ENCODE peak calls at places on chromosome 16, in five cellular contexts. T is neural progenitor cell, D is A673, U is hepatocyte, X is left ventricle myocardium inferior. K is an unnamed sample. For H3K4me1 and H3K9me3, the result is how much of the 10 kb centered on the place peaks cover.

GRCh38 chr16:57606847-57607501 is 21.5 kb upstream of the ADGRG1 start:
- DNase-seq in T (no peak), D (no peak), U (peak), X (no peak), K (no peak)

GRCh38 chr16:75053791-75054555 is 55.1 kb downstream of the ZNRF1 start:
- DNase-seq in T (no peak), D (peak), U (peak), X (peak), K (no peak)

GRCh38 chr16:69107311-69107962 is 2.0 kb downstream of the HAS3 start:
- DNase-seq in T (peak), D (peak), U (peak), X (peak), K (no peak)

GRCh38 chr16:6682142-6682811 is 650.4 kb upstream of the RBFOX1 start:
- DNase-seq in T (peak), D (peak), U (peak), X (no peak), K (no peak)

GRCh38 chr16:16014329-16015224 is 65.2 kb downstream of the ABCC1 start:
- DNase-seq in T (no peak), D (peak), U (peak), X (peak), K (no peak)

GRCh38 chr16:228151-228855 is 946 bp downstream of the LUC7L start:
- DNase-seq in T (no peak), D (no peak), U (peak), X (no peak), K (no peak)

GRCh38 chr16:47069291-47069690 is 74.5 kb downstream of the NETO2 start:
- DNase-seq in T (no peak), D (no peak), U (no peak), X (no peak), K (no peak)

GRCh38 chr16:31186176-31186575 is 6.2 kb downstream of the FUS start:
- DNase-seq in T (no peak), D (no peak), U (no peak), X (no peak), K (no peak)

GRCh38 chr16:66872524-66872923 is 7.8 kb upstream of the PDP2 start:
- DNase-seq in T (no peak), D (no peak), U (no peak), X (no peak), K (no peak)
- H3K27ac ChIP-seq in T (no peak), D (peak), U (peak), X (peak), K (no peak)

DNA sequence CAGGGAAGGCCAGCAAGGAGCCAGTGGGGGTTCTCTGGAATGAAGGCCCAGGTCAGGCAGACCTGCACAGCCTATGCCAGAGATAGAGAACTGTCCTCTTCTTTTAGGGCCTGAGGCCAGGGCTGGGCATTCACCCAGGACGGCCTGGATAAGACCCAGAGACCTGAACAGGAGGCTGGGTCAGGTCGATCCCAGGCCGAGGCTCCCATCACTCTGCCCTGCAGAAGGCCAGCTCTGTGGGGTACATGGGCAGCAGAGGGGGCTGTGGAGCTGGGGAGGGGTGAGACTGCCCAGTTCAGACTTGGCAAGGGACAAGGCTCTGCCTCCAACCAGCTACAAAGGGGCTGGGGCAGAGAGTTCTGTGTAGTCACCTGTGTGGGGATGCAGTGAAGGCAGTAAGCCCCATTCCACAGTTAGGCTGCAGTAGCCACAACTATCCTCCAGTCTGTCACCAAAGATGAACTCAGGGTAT is 14.6 kb downstream of the HSD11B2 start:
- DNase-seq in T (no peak), D (no peak), U (no peak), X (peak), K (no peak)
- H3K4me1 ChIP-seq in T (under half), D (under half), U (under half), X (half or more), K (under half)

GRCh38 chr16:65336169-65336568 is 214.3 kb upstream of the CDH11 start:
- DNase-seq in T (no peak), D (no peak), U (no peak), X (no peak), K (no peak)

GRCh38 chr16:65339062-65339461 is 217.2 kb upstream of the CDH11 start:
- DNase-seq in T (no peak), D (no peak), U (no peak), X (no peak), K (no peak)

GRCh38 chr16:65327346-65327745 is 205.5 kb upstream of the CDH11 start:
- DNase-seq in T (no peak), D (no peak), U (no peak), X (no peak), K (no peak)

DNA sequence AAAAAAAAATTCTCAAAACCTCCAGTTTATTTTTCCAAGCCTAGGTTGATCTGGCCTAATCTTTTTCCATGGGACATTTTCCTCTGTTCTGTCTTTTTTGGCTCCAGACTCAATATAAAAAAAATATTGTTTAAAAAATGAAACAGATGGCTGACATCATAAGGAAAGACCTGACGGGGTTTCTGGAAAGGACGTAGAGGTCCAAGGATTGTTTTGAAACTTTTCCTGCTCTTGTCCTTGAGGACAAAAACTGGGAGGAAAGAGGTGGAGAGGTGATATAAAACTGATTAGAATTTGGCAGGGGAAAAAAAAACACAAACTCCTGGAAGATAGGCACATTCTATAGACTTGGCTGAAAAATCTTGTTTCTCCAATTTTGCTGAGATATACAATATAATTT is 211.4 kb upstream of the CDH11 start:
- DNase-seq in T (no peak), D (no peak), U (no peak), X (no peak), K (no peak)
- H3K9me3 ChIP-seq in T (under half), D (under half), U (under half), X (under half), K (under half)

GRCh38 chr16:20073203-20074088 is at the start of gene GPR139:
- DNase-seq in T (peak), D (no peak), U (peak), X (no peak), K (no peak)
- H3K27ac ChIP-seq in T (no peak), D (no peak), U (no peak), X (no peak), K (no peak)

GRCh38 chr16:53084736-53085538 is 30.1 kb downstream of the CHD9 start:
- DNase-seq in T (no peak), D (no peak), U (no peak), X (no peak), K (no peak)
- H3K4me1 ChIP-seq in T (under half), D (half or more), U (half or more), X (half or more), K (under half)

GRCh38 chr16:64745275-64745674 is 376.6 kb downstream of the CDH11 start:
- DNase-seq in T (no peak), D (no peak), U (no peak), X (no peak), K (no peak)
- H3K9me3 ChIP-seq in T (under half), D (under half), U (under half), X (under half), K (under half)

DNA sequence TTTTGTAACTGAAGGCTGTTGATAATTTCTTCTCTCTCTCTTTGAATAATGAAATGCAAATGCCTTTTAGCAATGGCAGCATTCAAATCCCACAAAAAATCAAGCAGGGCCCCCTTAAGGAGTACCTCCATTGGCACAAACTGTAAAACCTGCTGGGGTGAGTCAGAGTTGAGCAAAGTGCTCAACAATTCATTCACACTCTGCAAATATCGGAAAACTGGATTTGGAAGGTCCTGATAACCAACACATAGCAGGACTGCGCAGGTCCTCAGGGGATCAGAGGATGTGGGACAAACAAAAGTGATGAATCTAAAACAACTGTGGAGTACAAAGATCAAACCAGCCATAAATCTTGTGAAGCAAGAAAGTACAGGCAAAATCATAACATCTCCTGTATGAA is 5.6 kb downstream of the CMTR2 start:
- DNase-seq in T (no peak), D (no peak), U (no peak), X (no peak), K (no peak)
- H3K27ac ChIP-seq in T (no peak), D (no peak), U (no peak), X (no peak), K (no peak)